ENCODE peak calls at places on chromosome 3, in eight cellular contexts. E is A172; Z is AG10803; S is stimulated activated CD4-positive, alpha-beta T cell treated with anti-CD3 and anti-CD28 coated beads, Interleukin-4, amount 100 ng/mL, for 48 hours; M is activated gamma-delta T cell treated with Interleukin-2 at 50 U/mL for 16 hours; W is activated CD4-positive, CD25-positive, alpha-beta regulatory T cell treated with anti-CD3 and anti-CD28 coated beads, Interleukin-2, amount 50 U/mL, for 72 hours; O is occipital lobe; J is fibroblast of lung. T is an unnamed sample.

GRCh38 chr3:139770577-139770976 is 92.8 kb upstream of the NMNAT3 start:
- DNase-seq in Z (no peak), W (no peak), O (no peak), E (no peak), M (no peak), J (no peak), S (no peak), T (no peak)

GRCh38 chr3:141303481-141304223 is 64.7 kb upstream of the ZBTB38 start:
- DNase-seq in W (no peak), O (no peak), M (peak), J (peak), E (peak), Z (peak), S (peak), T (peak)

GRCh38 chr3:49714728-49715550 is 4.5 kb downstream of the AMIGO3 start:
- DNase-seq in S (no peak), M (no peak), W (no peak), E (no peak), J (no peak), Z (no peak), O (no peak), T (no peak)

GRCh38 chr3:70358978-70359580 is 46.6 kb upstream of the MDFIC2 start:
- DNase-seq in M (no peak), J (peak), E (peak), Z (peak), O (no peak), W (no peak), S (no peak), T (no peak)

GRCh38 chr3:192747746-192748145 is 20.4 kb upstream of the FGF12 start:
- DNase-seq in O (no peak), M (no peak), J (no peak), Z (no peak), E (no peak), W (no peak), S (no peak), T (no peak)

GRCh38 chr3:117893638-117894037 is 1141.0 kb downstream of the IGSF11 start:
- DNase-seq in M (no peak), Z (peak), S (no peak), J (peak), W (no peak), E (no peak), O (no peak), T (no peak)

GRCh38 chr3:13420051-13420816 is at the start of gene NUP210:
- DNase-seq in S (peak), M (peak), O (no peak), W (peak), E (no peak), J (no peak), Z (no peak), T (peak)

GRCh38 chr3:104873331-104873730 is 493.4 kb upstream of the ALCAM start:
- DNase-seq in J (peak), Z (peak), E (peak), M (no peak), O (no peak), W (no peak), S (no peak), T (no peak)

GRCh38 chr3:99851955-99852354 is 34.3 kb downstream of the CMSS1 start:
- DNase-seq in Z (no peak), M (no peak), W (no peak), O (no peak), S (no peak), J (no peak), E (no peak), T (no peak)

GRCh38 chr3:33858131-33858530 is 59.7 kb downstream of the PDCD6IP start:
- DNase-seq in W (no peak), S (no peak), O (no peak), J (no peak), Z (peak), E (peak), M (no peak), T (no peak)

GRCh38 chr3:157235291-157235690 is 75.3 kb upstream of the CCNL1 start:
- DNase-seq in E (no peak), O (no peak), S (no peak), W (no peak), Z (no peak), M (no peak), J (no peak), T (no peak)

GRCh38 chr3:99526927-99527326 is 111.5 kb upstream of the COL8A1 start:
- DNase-seq in W (no peak), O (no peak), E (no peak), Z (no peak), J (peak), M (no peak), S (no peak), T (no peak)

GRCh38 chr3:16917256-16917935 is 32.6 kb downstream of the PLCL2 start:
- DNase-seq in S (no peak), E (peak), W (no peak), J (peak), O (no peak), M (no peak), Z (peak), T (no peak)

GRCh38 chr3:72960812-72961518 is 35.6 kb upstream of the PPP4R2 start:
- DNase-seq in W (no peak), Z (peak), E (no peak), M (no peak), O (no peak), J (peak), S (no peak), T (no peak)

T was measured in HL-60.